ENCODE peak calls at places on chromosomes 13 and 19, in five cellular contexts. G is breast epithelium, J is H1, R is sigmoid colon, I is spleen. H is an unnamed sample.
A peak's percentile ranks its signal among the peaks of the same experiment; 100 is the strongest.

GRCh38 chr19:38898788-38899446 is 501 bp downstream of the SIRT2 start:
- DNase-seq in G (no peak), J (no peak), R (no peak), I (no peak), H (no peak)

GRCh38 chr19:29121684-29122083 is 91.3 kb downstream of the UQCRFS1 start:
- DNase-seq in G (no peak), J (peak; percentile 13), R (no peak), I (no peak), H (no peak)

GRCh38 chr13:47499358-47500150 is 501.5 kb downstream of the SUCLA2 start:
- DNase-seq in G (no peak), J (no peak), R (no peak), I (no peak), H (no peak)

GRCh38 chr13:20461481-20461859 is 64.2 kb downstream of the CRYL1 start:
- DNase-seq in G (no peak), J (no peak), R (no peak), I (no peak), H (no peak)

GRCh38 chr19:12623361-12624031 is 12.8 kb downstream of the ZNF791 start:
- DNase-seq in G (no peak), J (no peak), R (no peak), I (no peak), H (no peak)

GRCh38 chr19:50330365-50331078 is 1.3 kb upstream of the KCNC3 start:
- DNase-seq in G (peak; percentile 81), J (peak; percentile 70), R (no peak), I (peak; percentile 95), H (peak; percentile 80)

GRCh38 chr13:99663185-99663825 is 162.0 kb downstream of the TM9SF2 start:
- DNase-seq in G (no peak), J (no peak), R (no peak), I (no peak), H (no peak)

GRCh38 chr19:39405261-39405912 is 1.3 kb upstream of the ZFP36 start:
- DNase-seq in G (no peak), J (no peak), R (no peak), I (no peak), H (no peak)

GRCh38 chr19:51022526-51022925 is 3.0 kb upstream of the KLK10 start:
- DNase-seq in G (no peak), J (no peak), R (peak; percentile 33), I (no peak), H (no peak)

GRCh38 chr13:100245099-100245498 is 156.2 kb downstream of the PCCA start:
- DNase-seq in G (no peak), J (no peak), R (no peak), I (no peak), H (no peak)

GRCh38 chr19:30665449-30665848 is 293.3 kb downstream of the ZNF536 start:
- DNase-seq in G (no peak), J (no peak), R (no peak), I (no peak), H (no peak)

GRCh38 chr13:45242070-45242469 is 41.2 kb upstream of the KCTD4 start:
- DNase-seq in G (no peak), J (no peak), R (no peak), I (no peak), H (no peak)

GRCh38 chr13:36858285-36858684 is 39.3 kb downstream of the RFXAP start:
- DNase-seq in G (no peak), J (no peak), R (no peak), I (no peak), H (no peak)

GRCh38 chr13:44591316-44591715 is 15.2 kb upstream of the TSC22D1 start:
- DNase-seq in G (no peak), J (no peak), R (no peak), I (no peak), H (no peak)

GRCh38 chr19:18021121-18021755 is 13.3 kb downstream of the ARRDC2 start:
- DNase-seq in G (peak; percentile 79), J (no peak), R (peak; percentile 92), I (peak; percentile 91), H (no peak)

GRCh38 chr19:23310729-23311211 is 60.6 kb upstream of the ZNF724 start:
- DNase-seq in G (no peak), J (no peak), R (no peak), I (no peak), H (no peak)

GRCh38 chr13:25432686-25433085 is 60.9 kb downstream of the ATP8A2 start:
- DNase-seq in G (no peak), J (no peak), R (no peak), I (no peak), H (no peak)

GRCh38 chr13:105990256-105990958 is 545.1 kb downstream of the EFNB2 start:
- DNase-seq in G (no peak), J (no peak), R (no peak), I (no peak), H (no peak)

GRCh38 chr13:80399340-80400163 is 58.6 kb upstream of the SPRY2 start:
- DNase-seq in G (no peak), J (no peak), R (no peak), I (no peak), H (no peak)

GRCh38 chr19:39419003-39419402 is 6.5 kb downstream of the PLEKHG2 start:
- DNase-seq in G (no peak), J (no peak), R (no peak), I (no peak), H (no peak)

GRCh38 chr13:83150616-83151307 is 731.5 kb downstream of the SLITRK1 start:
- DNase-seq in G (no peak), J (no peak), R (no peak), I (no peak), H (no peak)

GRCh38 chr13:98422046-98422445 is 154.9 kb downstream of the STK24 start:
- DNase-seq in G (no peak), J (no peak), R (no peak), I (no peak), H (no peak)

GRCh38 chr19:51002542-51003311 is 1.3 kb upstream of the KLK8 start:
- DNase-seq in G (no peak), J (peak; percentile 79), R (peak; percentile 57), I (peak; percentile 57), H (no peak)

GRCh38 chr19:45998834-45999233 is 3.6 kb downstream of the CCDC61 start:
- DNase-seq in G (no peak), J (no peak), R (no peak), I (no peak), H (no peak)

GRCh38 chr19:4196009-4196408 is 13.5 kb downstream of the ANKRD24 start:
- DNase-seq in G (no peak), J (no peak), R (no peak), I (no peak), H (no peak)

GRCh38 chr19:32669205-32669785 is 5.7 kb downstream of the ANKRD27 start:
- DNase-seq in G (no peak), J (no peak), R (no peak), I (no peak), H (no peak)

GRCh38 chr19:8423821-8424223 is 10.7 kb downstream of the MARCHF2 start:
- DNase-seq in G (peak; percentile 91), J (no peak), R (peak; percentile 98), I (peak; percentile 84), H (no peak)

GRCh38 chr13:85434927-85435326 is 364.3 kb downstream of the SLITRK6 start:
- DNase-seq in G (no peak), J (no peak), R (no peak), I (no peak), H (no peak)

GRCh38 chr19:11324079-11324661 is 15.3 kb downstream of the RAB3D start:
- DNase-seq in G (peak; percentile 66), J (no peak), R (peak; percentile 92), I (peak; percentile 90), H (peak; percentile 58)

GRCh38 chr13:92574499-92574898 is 652.1 kb upstream of the GPC6 start:
- DNase-seq in G (no peak), J (no peak), R (no peak), I (no peak), H (no peak)

GRCh38 chr19:50203281-50204080 is at the start of gene MYH14:
- DNase-seq in G (peak; percentile 92), J (peak; percentile 71), R (peak; percentile 81), I (peak; percentile 47), H (no peak)

GRCh38 chr19:17726914-17727773 is 7.9 kb downstream of the MAP1S start:
- DNase-seq in G (no peak), J (no peak), R (no peak), I (no peak), H (no peak)

GRCh38 chr13:93624371-93624777 is 397.8 kb downstream of the GPC6 start:
- DNase-seq in G (no peak), J (no peak), R (no peak), I (no peak), H (no peak)

GRCh38 chr19:16326401-16327130 is 1.9 kb downstream of the KLF2 start:
- DNase-seq in G (no peak), J (no peak), R (no peak), I (peak; percentile 89), H (no peak)

GRCh38 chr13:113630804-113631203 is 27.2 kb downstream of the ATP4B start:
- DNase-seq in G (peak; percentile 25), J (no peak), R (peak; percentile 36), I (peak; percentile 57), H (no peak)

DNA sequence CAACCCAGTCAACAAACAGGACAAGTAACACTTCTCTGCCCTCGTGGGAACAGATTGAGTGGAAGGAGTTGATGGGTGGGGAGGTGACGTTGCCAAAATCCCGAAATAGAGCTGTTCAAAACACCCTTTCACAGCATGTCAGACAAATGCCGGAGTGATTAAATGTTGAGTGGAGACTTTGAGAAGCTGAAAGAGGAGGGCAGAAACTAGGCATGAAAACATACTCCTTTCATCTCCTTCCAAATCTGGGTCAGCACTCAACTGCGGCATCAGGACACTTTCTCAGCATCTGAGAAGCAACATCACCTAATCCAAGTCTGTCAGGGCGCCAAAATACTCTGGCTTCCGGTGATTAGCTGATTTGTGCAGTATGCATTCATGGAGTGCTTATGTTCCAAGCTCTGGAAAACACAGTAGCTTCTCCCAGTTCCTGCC is 51.5 kb upstream of the MRI1 start:
- DNase-seq in G (no peak), J (no peak), R (no peak), I (no peak), H (no peak)
- TF ChIP-seq POLR2A in G (no peak), J (no peak), R (no peak), I (no peak), H (no peak)

GRCh38 chr13:82010780-82011179 is 1669.9 kb upstream of the SPRY2 start:
- DNase-seq in G (no peak), J (no peak), R (no peak), I (no peak), H (no peak)
- TF ChIP-seq POLR2AphosphoS5 in G (no peak), J (no peak), R (no peak), I (no peak), H (no peak)

GRCh38 chr13:33678906-33679657 is 138.9 kb upstream of the RFC3 start:
- DNase-seq in G (peak; percentile 66), J (no peak), R (peak; percentile 72), I (peak; percentile 84), H (peak; percentile 57)
- TF ChIP-seq POLR2A in G (no peak), J (no peak), R (no peak), I (no peak), H (peak; percentile 92)

GRCh38 chr13:42047561-42048322 is 706 bp upstream of the DGKH start:
- DNase-seq in G (peak; percentile 54), J (no peak), R (peak; percentile 70), I (peak; percentile 80), H (peak; percentile 42)
- TF ChIP-seq POLR2AphosphoS5 in G (peak; percentile 40), J (peak; percentile 41), R (no peak), I (peak; percentile 53), H (no peak)

H was measured in GM12891.